ENCODE peak calls at places on chromosomes 13 and 19, in six cellular contexts. One of them, this sample, is unnamed.
A peak's percentile ranks its signal among the peaks of the same experiment; 100 is the strongest.

GRCh38 chr13:110874508-110874960 is 40.3 kb downstream of the ANKRD10 start:
- DNase-seq in transverse colon: peak; percentile 86
- DNase-seq in stomach: peak; percentile 85
- DNase-seq in ovary: peak; percentile 89
- DNase-seq in A549: peak; percentile 45
- DNase-seq in upper lobe of left lung: peak; percentile 98
- DNase-seq in this sample: peak; percentile 78

GRCh38 chr19:1263198-1263597 is 5.9 kb upstream of the CIRBP start:
- DNase-seq in upper lobe of left lung: peak; percentile 33
- DNase-seq in stomach: no peak
- DNase-seq in transverse colon: no peak
- DNase-seq in A549: no peak
- DNase-seq in ovary: no peak
- DNase-seq in this sample: no peak

GRCh38 chr19:35513231-35513974 is at the start of gene DMKN:
- DNase-seq in upper lobe of left lung: peak; percentile 47
- DNase-seq in ovary: no peak
- DNase-seq in A549: no peak
- DNase-seq in stomach: no peak
- DNase-seq in transverse colon: no peak
- DNase-seq in this sample: no peak

GRCh38 chr19:15640294-15640903 is at the start of gene CYP4F3:
- DNase-seq in stomach: peak; percentile 91
- DNase-seq in upper lobe of left lung: peak; percentile 72
- DNase-seq in transverse colon: peak; percentile 96
- DNase-seq in A549: peak; percentile 96
- DNase-seq in ovary: peak; percentile 22
- DNase-seq in this sample: peak; percentile 62

GRCh38 chr13:61685683-61686013 is 270.0 kb upstream of the PCDH20 start:
- DNase-seq in A549: peak; percentile 24
- DNase-seq in stomach: no peak
- DNase-seq in upper lobe of left lung: no peak
- DNase-seq in ovary: no peak
- DNase-seq in transverse colon: no peak
- DNase-seq in this sample: no peak

GRCh38 chr19:4957981-4958380 is 10.9 kb upstream of the KDM4B start:
- DNase-seq in stomach: no peak
- DNase-seq in transverse colon: no peak
- DNase-seq in ovary: no peak
- DNase-seq in A549: no peak
- DNase-seq in upper lobe of left lung: no peak
- DNase-seq in this sample: no peak

GRCh38 chr13:90622547-90622946 is 724.9 kb upstream of the MIR17HG start:
- DNase-seq in upper lobe of left lung: no peak
- DNase-seq in ovary: no peak
- DNase-seq in stomach: no peak
- DNase-seq in A549: no peak
- DNase-seq in transverse colon: no peak
- DNase-seq in this sample: no peak

GRCh38 chr19:31126236-31126635 is 223.0 kb downstream of the TSHZ3 start:
- DNase-seq in upper lobe of left lung: no peak
- DNase-seq in transverse colon: no peak
- DNase-seq in ovary: no peak
- DNase-seq in stomach: no peak
- DNase-seq in A549: no peak
- DNase-seq in this sample: no peak

GRCh38 chr19:49475191-49475932 is 1.3 kb downstream of the FLT3LG start:
- DNase-seq in A549: no peak
- DNase-seq in ovary: no peak
- DNase-seq in transverse colon: no peak
- DNase-seq in stomach: no peak
- DNase-seq in upper lobe of left lung: no peak
- DNase-seq in this sample: no peak

GRCh38 chr19:49474545-49474930 is 523 bp downstream of the FLT3LG start:
- DNase-seq in stomach: no peak
- DNase-seq in A549: no peak
- DNase-seq in ovary: no peak
- DNase-seq in transverse colon: no peak
- DNase-seq in upper lobe of left lung: no peak
- DNase-seq in this sample: no peak

GRCh38 chr19:49472936-49473335 is 1.1 kb upstream of the FLT3LG start:
- DNase-seq in transverse colon: no peak
- DNase-seq in A549: no peak
- DNase-seq in stomach: no peak
- DNase-seq in ovary: no peak
- DNase-seq in upper lobe of left lung: no peak
- DNase-seq in this sample: no peak

GRCh38 chr19:49475995-49476880 is 2.2 kb downstream of the FLT3LG start:
- DNase-seq in upper lobe of left lung: peak; percentile 86
- DNase-seq in transverse colon: no peak
- DNase-seq in stomach: no peak
- DNase-seq in A549: peak; percentile 80
- DNase-seq in ovary: peak; percentile 48
- DNase-seq in this sample: no peak

GRCh38 chr19:49473868-49474544 is at the start of gene FLT3LG:
- DNase-seq in stomach: peak; percentile 79
- DNase-seq in ovary: peak; percentile 82
- DNase-seq in upper lobe of left lung: peak; percentile 97
- DNase-seq in transverse colon: peak; percentile 83
- DNase-seq in A549: peak; percentile 61
- DNase-seq in this sample: peak; percentile 50
- H3K27ac ChIP-seq in stomach: peak within 1 kb of the TSS; percentile 89
- H3K27ac ChIP-seq in ovary: peak within 1 kb of the TSS; percentile 63
- H3K27ac ChIP-seq in upper lobe of left lung: peak within 1 kb of the TSS; percentile 73
- H3K27ac ChIP-seq in transverse colon: peak within 1 kb of the TSS; percentile 86
- H3K27ac ChIP-seq in A549: peak within 1 kb of the TSS; percentile 77
- H3K27ac ChIP-seq in this sample: peak within 1 kb of the TSS; percentile 77

GRCh38 chr13:99986751-99987150 is 5.2 kb downstream of the ZIC2 start:
- DNase-seq in upper lobe of left lung: no peak
- DNase-seq in A549: no peak
- DNase-seq in stomach: no peak
- DNase-seq in transverse colon: no peak
- DNase-seq in ovary: no peak
- DNase-seq in this sample: no peak
- TF ChIP-seq EP300 in upper lobe of left lung: no peak
- TF ChIP-seq EP300 in A549: no peak
- TF ChIP-seq EP300 in stomach: no peak
- TF ChIP-seq EP300 in transverse colon: no peak
- TF ChIP-seq EP300 in ovary: no peak
- TF ChIP-seq EP300 in this sample: no peak

GRCh38 chr19:45424191-45425058 is 708 bp upstream of the ERCC1 start:
- DNase-seq in stomach: peak; percentile 62
- DNase-seq in A549: peak; percentile 95
- DNase-seq in ovary: peak; percentile 70
- DNase-seq in transverse colon: peak; percentile 75
- DNase-seq in upper lobe of left lung: peak; percentile 68
- DNase-seq in this sample: peak; percentile 44
- TF ChIP-seq POLR2A in stomach: no peak
- TF ChIP-seq POLR2A in A549: peak; percentile 62
- TF ChIP-seq POLR2A in ovary: no peak
- TF ChIP-seq POLR2A in transverse colon: no peak
- TF ChIP-seq POLR2A in upper lobe of left lung: no peak
- TF ChIP-seq POLR2A in this sample: no peak

GRCh38 chr19:46456930-46457329 is 14.4 kb downstream of the PNMA8A start:
- DNase-seq in ovary: no peak
- DNase-seq in stomach: no peak
- DNase-seq in upper lobe of left lung: no peak
- DNase-seq in transverse colon: no peak
- DNase-seq in A549: no peak
- DNase-seq in this sample: no peak
- H3K27ac ChIP-seq in ovary: no peak overlapping the region
- H3K27ac ChIP-seq in stomach: no peak overlapping the region
- H3K27ac ChIP-seq in upper lobe of left lung: no peak overlapping the region
- H3K27ac ChIP-seq in transverse colon: no peak overlapping the region
- H3K27ac ChIP-seq in A549: no peak overlapping the region
- H3K27ac ChIP-seq in this sample: no peak overlapping the region

DNA sequence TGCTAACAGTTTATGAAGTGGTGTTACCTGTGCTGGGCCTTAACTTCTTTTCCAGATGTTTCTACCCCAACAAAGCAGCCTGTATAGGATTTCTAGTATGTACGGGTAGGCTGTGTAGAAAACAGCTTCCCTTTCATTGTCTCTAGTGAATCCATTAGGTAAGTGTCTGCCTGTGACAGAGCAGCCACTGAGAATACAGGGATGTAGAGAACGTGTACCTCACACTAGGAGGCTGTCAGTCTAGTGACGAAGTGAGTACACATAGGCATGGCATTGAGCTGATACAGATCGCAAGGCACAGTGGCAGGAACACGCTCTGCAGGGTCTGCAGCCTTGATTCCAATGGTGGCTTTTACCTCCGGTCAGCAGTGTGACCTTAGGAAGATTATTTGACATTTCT is 117.7 kb downstream of the SHISA2 start:
- DNase-seq in stomach: no peak
- DNase-seq in ovary: no peak
- DNase-seq in transverse colon: no peak
- DNase-seq in A549: no peak
- DNase-seq in upper lobe of left lung: no peak
- DNase-seq in this sample: no peak
- TF ChIP-seq EP300 in stomach: no peak
- TF ChIP-seq EP300 in ovary: no peak
- TF ChIP-seq EP300 in transverse colon: no peak
- TF ChIP-seq EP300 in A549: no peak
- TF ChIP-seq EP300 in upper lobe of left lung: no peak
- TF ChIP-seq EP300 in this sample: no peak

GRCh38 chr19:53657778-53658177 is 26.0 kb downstream of the DPRX start:
- DNase-seq in A549: no peak
- DNase-seq in transverse colon: no peak
- DNase-seq in upper lobe of left lung: no peak
- DNase-seq in stomach: no peak
- DNase-seq in ovary: no peak
- DNase-seq in this sample: no peak
- TF ChIP-seq POLR2A in A549: no peak
- TF ChIP-seq POLR2A in transverse colon: no peak
- TF ChIP-seq POLR2A in upper lobe of left lung: no peak
- TF ChIP-seq POLR2A in stomach: no peak
- TF ChIP-seq POLR2A in ovary: no peak
- TF ChIP-seq POLR2A in this sample: no peak